ENCODE peak calls at places on chromosomes 12 and 14, in five cellular contexts. V is thyroid gland, I is AG09319, C is lung, G is GM12865. S is an unnamed sample.

GRCh38 chr12:103560604-103561101 is 26.4 kb upstream of the STAB2 start:
- DNase-seq in V (no peak), I (peak), C (no peak), G (no peak), S (no peak)

GRCh38 chr12:70443274-70443673 is 77.2 kb downstream of the KCNMB4 start:
- DNase-seq in V (no peak), I (no peak), C (no peak), G (no peak), S (no peak)

GRCh38 chr12:71865166-71865713 is 25.7 kb downstream of the TBC1D15 start:
- DNase-seq in V (no peak), I (peak), C (no peak), G (no peak), S (no peak)

GRCh38 chr12:124746649-124747425 is 116.8 kb downstream of the SCARB1 start:
- DNase-seq in V (no peak), I (no peak), C (no peak), G (no peak), S (no peak)

GRCh38 chr12:107092669-107093546 is 441 bp downstream of the CRY1 start:
- DNase-seq in V (peak), I (no peak), C (peak), G (peak), S (peak)

GRCh38 chr12:102806592-102806991 is 110.5 kb downstream of the PAH start:
- DNase-seq in V (no peak), I (no peak), C (no peak), G (no peak), S (no peak)

GRCh38 chr12:109777544-109777943 is 55.7 kb downstream of the TRPV4 start:
- DNase-seq in V (no peak), I (no peak), C (no peak), G (peak), S (no peak)

GRCh38 chr14:97978336-97978735 is 1181.2 kb downstream of the VRK1 start:
- DNase-seq in V (peak), I (no peak), C (peak), G (peak), S (no peak)

GRCh38 chr12:110649341-110649847 is 35.5 kb downstream of the TCTN1 start:
- DNase-seq in V (no peak), I (no peak), C (no peak), G (no peak), S (no peak)

GRCh38 chr12:45732936-45733335 is 3.4 kb downstream of the ARID2 start:
- DNase-seq in V (no peak), I (no peak), C (no peak), G (no peak), S (no peak)

GRCh38 chr12:88577537-88577936 is 2.7 kb downstream of the KITLG start:
- DNase-seq in V (no peak), I (no peak), C (no peak), G (no peak), S (no peak)

GRCh38 chr12:3213171-3213570 is 136.0 kb downstream of the TSPAN9 start:
- DNase-seq in V (no peak), I (no peak), C (no peak), G (no peak), S (no peak)

GRCh38 chr12:110543965-110544364 is 39.2 kb downstream of the PPTC7 start:
- DNase-seq in V (no peak), I (no peak), C (no peak), G (no peak), S (no peak)

GRCh38 chr14:106564058-106564643 is 1037.8 kb downstream of the TMEM121 start:
- DNase-seq in V (peak), I (no peak), C (peak), G (peak), S (no peak)

GRCh38 chr12:30719060-30719459 is 23.4 kb upstream of the IPO8 start:
- DNase-seq in V (no peak), I (peak), C (no peak), G (no peak), S (no peak)

GRCh38 chr12:1666685-1667162 is 24.1 kb upstream of the ADIPOR2 start:
- DNase-seq in V (no peak), I (no peak), C (no peak), G (peak), S (no peak)

GRCh38 chr14:68877993-68878575 is 85.2 kb upstream of the ZFP36L1 start:
- DNase-seq in V (no peak), I (no peak), C (no peak), G (no peak), S (no peak)

GRCh38 chr14:61927015-61927414 is 164.8 kb downstream of the SNAPC1 start:
- DNase-seq in V (no peak), I (no peak), C (no peak), G (no peak), S (no peak)

GRCh38 chr14:64707661-64708060 is 3.4 kb downstream of the PLEKHG3 start:
- DNase-seq in V (no peak), I (no peak), C (no peak), G (no peak), S (no peak)

GRCh38 chr12:82682326-82682725 is 4.4 kb upstream of the TMTC2 start:
- DNase-seq in V (no peak), I (no peak), C (no peak), G (no peak), S (no peak)

GRCh38 chr12:1916396-1917171 is 1.9 kb downstream of the CACNA2D4 start:
- DNase-seq in V (no peak), I (no peak), C (peak), G (no peak), S (peak)

GRCh38 chr12:18382486-18382885 is 121.2 kb downstream of the PIK3C2G start:
- DNase-seq in V (no peak), I (no peak), C (no peak), G (no peak), S (no peak)

GRCh38 chr12:113862570-113863454 is 103.3 kb downstream of the RBM19 start:
- DNase-seq in V (no peak), I (peak), C (no peak), G (peak), S (no peak)

GRCh38 chr12:46382425-46382973 is 9.9 kb upstream of the SLC38A2 start:
- DNase-seq in V (peak), I (no peak), C (no peak), G (no peak), S (no peak)

GRCh38 chr12:26744697-26745440 is 88.1 kb downstream of the ITPR2 start:
- DNase-seq in V (no peak), I (no peak), C (no peak), G (no peak), S (no peak)

GRCh38 chr12:113136990-113137511 is 1.5 kb upstream of the RASAL1 start:
- DNase-seq in V (no peak), I (no peak), C (no peak), G (no peak), S (no peak)

GRCh38 chr12:7512528-7512927 is 9.0 kb upstream of the CD163 start:
- DNase-seq in V (no peak), I (peak), C (peak), G (no peak), S (no peak)

GRCh38 chr12:42208574-42208973 is 29.5 kb downstream of the YAF2 start:
- DNase-seq in V (no peak), I (no peak), C (no peak), G (no peak), S (no peak)

GRCh38 chr12:19616781-19617180 is 177.5 kb downstream of the AEBP2 start:
- DNase-seq in V (no peak), I (no peak), C (no peak), G (no peak), S (no peak)

GRCh38 chr14:58280954-58281787 is 17.2 kb upstream of the ARID4A start:
- DNase-seq in V (peak), I (peak), C (peak), G (peak), S (no peak)

DNA sequence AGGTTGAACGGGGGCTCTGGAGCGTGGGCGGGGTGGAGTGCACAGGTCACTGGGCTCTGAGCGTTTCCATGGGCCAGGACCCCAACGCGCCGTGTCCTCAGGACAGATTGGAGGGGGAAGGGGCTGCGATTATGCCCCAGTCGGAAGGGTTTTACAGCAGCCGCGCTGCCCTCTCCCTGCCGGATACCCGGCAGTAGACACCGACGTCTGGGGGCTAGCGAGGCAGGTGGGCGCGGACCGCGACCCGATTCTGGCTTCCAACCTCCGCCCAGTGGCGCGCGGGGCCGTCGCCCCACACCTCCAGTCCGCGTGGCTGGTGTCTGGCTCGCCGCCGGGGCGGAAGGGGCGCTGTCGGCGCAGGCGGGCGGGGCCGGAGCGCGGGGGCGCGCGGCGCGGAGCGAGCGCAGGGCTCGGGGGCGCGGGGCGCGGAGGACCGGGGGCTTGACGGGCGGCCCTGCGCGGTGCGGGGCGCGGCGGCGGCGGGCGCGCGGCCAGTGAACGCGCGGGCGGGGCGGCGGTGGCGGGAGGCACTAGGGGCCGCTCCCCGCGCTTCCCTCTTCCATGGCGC is 2.4 kb upstream of the KIF26A start:
- DNase-seq in V (no peak), I (no peak), C (no peak), G (no peak), S (no peak)
- TF ChIP-seq CTCF in V (no peak), I (no peak), C (no peak), G (no peak), S (no peak)

DNA sequence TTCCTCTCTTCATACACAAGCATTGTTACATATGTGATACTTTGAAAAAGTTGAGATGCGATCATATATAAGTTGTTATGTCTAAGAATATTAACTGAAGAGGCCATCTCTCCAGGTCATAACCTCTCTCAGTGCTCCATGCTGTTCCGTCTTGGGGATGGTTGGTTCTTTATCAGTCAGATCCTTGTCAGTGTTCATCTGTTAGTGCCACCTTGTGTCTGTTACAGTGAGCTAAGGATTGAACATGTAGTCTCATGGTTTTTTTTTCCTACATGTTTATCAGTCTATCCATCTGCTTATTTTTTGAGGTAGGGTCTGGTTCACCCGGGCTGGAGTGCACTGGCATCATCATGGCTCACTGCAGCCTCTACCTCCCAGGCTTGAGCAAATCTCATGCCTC is 30.5 kb downstream of the EP400 start:
- DNase-seq in V (no peak), I (no peak), C (no peak), G (no peak), S (no peak)
- TF ChIP-seq CTCF in V (no peak), I (no peak), C (no peak), G (no peak), S (no peak)

GRCh38 chr12:57726884-57727757 is 11.4 kb downstream of the AGAP2 start:
- DNase-seq in V (peak), I (no peak), C (no peak), G (no peak), S (peak)
- TF ChIP-seq CTCF in V (no peak), I (peak), C (no peak), G (no peak), S (peak)

DNA sequence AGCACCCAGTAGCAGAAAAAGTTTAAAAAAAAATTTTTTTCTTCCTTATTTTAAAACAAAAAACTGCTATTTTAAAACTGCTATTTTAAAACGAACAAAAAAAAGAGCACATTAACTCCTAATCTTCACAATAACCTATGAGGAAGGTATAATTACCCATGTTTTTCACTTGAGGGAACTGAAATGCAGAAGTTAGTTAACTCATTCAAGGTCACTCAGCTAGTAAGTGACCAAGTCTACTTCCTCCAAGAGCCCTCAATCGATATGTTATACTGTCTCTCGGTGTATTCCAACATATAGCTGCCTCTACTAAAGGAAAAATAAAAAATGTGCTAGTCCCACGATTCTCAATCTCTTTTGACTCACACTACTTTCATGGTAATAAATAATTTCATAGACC is 7.8 kb downstream of the RPAP3 start:
- DNase-seq in V (no peak), I (no peak), C (no peak), G (no peak), S (no peak)
- TF ChIP-seq CTCF in V (no peak), I (no peak), C (no peak), G (no peak), S (no peak)

DNA sequence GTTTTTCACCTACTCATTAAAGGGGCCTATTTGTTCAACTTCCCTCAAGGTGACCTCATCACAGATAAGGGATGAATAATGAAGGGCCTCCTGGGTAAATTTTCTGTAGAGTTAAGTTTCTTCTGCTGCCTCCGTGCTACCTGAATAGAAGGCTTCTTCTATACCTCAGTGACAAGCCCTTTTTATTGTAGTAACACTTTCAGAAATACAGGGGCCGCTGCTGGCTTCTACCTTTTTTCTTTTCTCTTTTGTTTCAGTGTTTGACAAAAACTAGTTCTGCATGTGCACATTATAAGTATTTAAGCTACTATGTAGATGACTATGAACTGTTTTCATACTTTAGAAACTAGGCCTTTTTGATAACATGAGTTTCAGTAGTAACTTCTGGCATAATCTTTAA is 207.0 kb downstream of the NAV3 start:
- DNase-seq in V (no peak), I (no peak), C (no peak), G (no peak), S (no peak)
- TF ChIP-seq CTCF in V (no peak), I (no peak), C (no peak), G (no peak), S (no peak)

GRCh38 chr14:72818998-72819397 is 74.9 kb downstream of the DPF3 start:
- DNase-seq in V (no peak), I (no peak), C (no peak), G (no peak), S (no peak)
- TF ChIP-seq CTCF in V (no peak), I (no peak), C (no peak), G (no peak), S (no peak)

DNA sequence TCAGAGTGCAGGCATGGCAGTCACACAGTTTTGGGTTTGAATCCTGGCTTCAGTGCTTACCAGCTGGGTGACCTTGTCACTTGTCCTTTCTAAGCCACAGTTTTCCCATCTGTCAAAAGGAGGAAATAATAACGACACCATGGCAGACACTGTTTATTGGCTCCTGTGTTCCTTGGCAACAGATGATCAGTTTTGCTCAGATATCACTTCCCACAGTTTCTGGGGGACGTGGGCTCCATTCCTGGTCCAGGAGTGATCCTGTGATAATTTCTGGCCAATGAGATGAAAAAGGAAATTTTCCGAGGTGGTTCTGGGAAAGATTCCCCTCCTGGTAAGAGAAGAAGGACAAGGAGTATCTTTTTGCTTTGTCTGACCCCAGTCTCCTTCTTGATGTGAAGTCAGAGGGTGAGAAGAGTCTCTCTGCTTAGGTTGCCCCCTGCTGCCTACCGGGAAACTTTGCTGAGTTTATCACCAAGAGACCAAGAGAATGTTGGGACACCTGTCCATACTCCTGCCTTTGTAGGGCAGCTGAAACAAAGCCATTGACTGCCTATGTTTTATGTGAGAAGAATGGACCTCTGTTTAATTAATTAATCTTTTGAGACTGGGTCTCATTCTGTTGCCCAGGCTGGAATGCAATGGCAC is 178.9 kb upstream of the NRXN3 start:
- DNase-seq in V (peak), I (no peak), C (no peak), G (peak), S (peak)
- TF ChIP-seq CTCF in V (no peak), I (no peak), C (no peak), G (peak), S (no peak)

GRCh38 chr12:64569923-64570595 is 40.2 kb upstream of the RASSF3 start:
- DNase-seq in V (no peak), I (no peak), C (no peak), G (no peak), S (no peak)

GRCh38 chr12:64568313-64568712 is 42.0 kb upstream of the RASSF3 start:
- DNase-seq in V (no peak), I (no peak), C (no peak), G (no peak), S (no peak)

GRCh38 chr12:64566882-64567517 is 43.3 kb upstream of the RASSF3 start:
- DNase-seq in V (no peak), I (no peak), C (no peak), G (no peak), S (no peak)

GRCh38 chr12:64567570-64567969 is 42.7 kb upstream of the RASSF3 start:
- DNase-seq in V (no peak), I (no peak), C (no peak), G (no peak), S (no peak)

GRCh38 chr12:64566122-64566521 is 44.2 kb upstream of the RASSF3 start:
- DNase-seq in V (no peak), I (no peak), C (no peak), G (no peak), S (no peak)
- TF ChIP-seq CTCF in V (no peak), I (no peak), C (no peak), G (no peak), S (no peak)

GRCh38 chr12:49357099-49357678 is 10.1 kb upstream of the SPATS2 start:
- DNase-seq in V (no peak), I (no peak), C (no peak), G (peak), S (no peak)
- TF ChIP-seq CTCF in V (no peak), I (peak), C (no peak), G (peak), S (peak)

S was measured in osteocyte.